ENCODE peak calls at places on chromosomes 4 and X, in four cellular contexts. Y is germinal center, Q is H4, X is heart left ventricle. N is an unnamed sample.

GRCh38 chrX:100098660-100099375 is 311.3 kb downstream of the PCDH19 start:
- DNase-seq in Y (no peak), Q (peak; percentile 2), X (no peak), N (peak; percentile 65)

GRCh38 chr4:180598281-180598680 is 1644.9 kb upstream of the TENM3 start:
- DNase-seq in Y (no peak), Q (peak; percentile 13), X (no peak), N (no peak)

GRCh38 chr4:140326395-140326993 is 47.0 kb upstream of the SCOC start:
- DNase-seq in Y (peak; percentile 38), Q (peak; percentile 29), X (no peak), N (peak; percentile 73)

GRCh38 chrX:94695910-94696309 is 1021.9 kb downstream of the FAM133A start:
- DNase-seq in Y (no peak), Q (no peak), X (no peak), N (no peak)

GRCh38 chrX:24658421-24658820 is 11.3 kb upstream of the PCYT1B start:
- DNase-seq in Y (no peak), Q (no peak), X (no peak), N (peak; percentile 25)

GRCh38 chr4:140213116-140213515 is 59.1 kb upstream of the MAML3 start:
- DNase-seq in Y (no peak), Q (no peak), X (no peak), N (no peak)

GRCh38 chr4:2794707-2795557 is 2.0 kb downstream of the SH3BP2 start:
- DNase-seq in Y (no peak), Q (peak; percentile 83), X (peak; percentile 82), N (peak; percentile 86)

GRCh38 chrX:44580466-44580865 is 37.8 kb upstream of the FUNDC1 start:
- DNase-seq in Y (no peak), Q (peak; percentile 41), X (no peak), N (peak; percentile 55)

GRCh38 chr4:80538276-80538926 is 202.9 kb downstream of the CFAP299 start:
- DNase-seq in Y (no peak), Q (no peak), X (no peak), N (no peak)